ENCODE peak calls at places on chromosomes 1 and 21, in six cellular contexts. O is kidney tubule cell; P is effector memory CD8-positive, alpha-beta T cell; I is progenitor cell of endocrine pancreas; M is activated T-cell treated with anti-CD3 and anti-CD28 coated beads, Interleukin-2, amount 50 U/mL, for 4 hours; K is B cell. V is an unnamed sample.

GRCh38 chr1:24203404-24203803 is 16.3 kb upstream of the IFNLR1 start:
- DNase-seq in O (peak), P (no peak), I (no peak), M (no peak), K (peak), V (peak)

GRCh38 chr21:31117046-31117916 is 79.0 kb upstream of the KRTAP19-8 start:
- DNase-seq in O (peak), P (no peak), I (no peak), M (no peak), K (no peak), V (no peak)

GRCh38 chr1:22318279-22318983 is 133.2 kb upstream of the ZBTB40 start:
- DNase-seq in O (no peak), P (no peak), I (no peak), M (no peak), K (no peak), V (no peak)

GRCh38 chr1:111238056-111238795 is 10.7 kb downstream of the CHI3L2 start:
- DNase-seq in O (no peak), P (no peak), I (no peak), M (no peak), K (no peak), V (no peak)

GRCh38 chr1:85019989-85020388 is 23.1 kb upstream of the MCOLN2 start:
- DNase-seq in O (no peak), P (no peak), I (no peak), M (no peak), K (no peak), V (no peak)

GRCh38 chr1:116686175-116686574 is 18.6 kb upstream of the IGSF3 start:
- DNase-seq in O (no peak), P (no peak), I (no peak), M (no peak), K (no peak), V (no peak)

GRCh38 chr1:2412773-2413494 is 570 bp upstream of the PEX10 start:
- DNase-seq in O (peak), P (no peak), I (no peak), M (no peak), K (peak), V (peak)

GRCh38 chr1:162056043-162056442 is 13.4 kb upstream of the NOS1AP start:
- DNase-seq in O (peak), P (peak), I (peak), M (peak), K (peak), V (peak)

GRCh38 chr1:204062106-204062505 is 10.8 kb upstream of the SOX13 start:
- DNase-seq in O (no peak), P (no peak), I (no peak), M (no peak), K (no peak), V (no peak)

GRCh38 chr1:47207811-47208373 is 18.1 kb upstream of the PDZK1IP1 start:
- DNase-seq in O (peak), P (no peak), I (no peak), M (no peak), K (no peak), V (no peak)

GRCh38 chr1:222583079-222583478 is 6.7 kb downstream of the TAF1A start:
- DNase-seq in O (no peak), P (no peak), I (no peak), M (no peak), K (peak), V (peak)

GRCh38 chr1:20029178-20029912 is 40.6 kb upstream of the PLA2G5 start:
- DNase-seq in O (no peak), P (no peak), I (no peak), M (no peak), K (no peak), V (no peak)

GRCh38 chr1:244046907-244047738 is 4.0 kb upstream of the ZBTB18 start:
- DNase-seq in O (peak), P (no peak), I (no peak), M (no peak), K (no peak), V (no peak)

GRCh38 chr21:43269461-43269860 is 100.7 kb downstream of the CRYAA start:
- DNase-seq in O (no peak), P (peak), I (no peak), M (peak), K (no peak), V (peak)